ENCODE peak calls at places on chromosomes 3 and 15, in seven cellular contexts. Q is GM12865, Y is AG04450, P is esophagus squamous epithelium, S is HFF-Myc, G is fibroblast of lung, N is spleen. M is an unnamed sample.

GRCh38 chr3:145963111-145963510 is 197.9 kb downstream of the PLOD2 start:
- DNase-seq in Y (no peak), S (no peak), N (no peak), Q (no peak), G (no peak), P (no peak), M (no peak)

GRCh38 chr3:159897331-159898075 is 91.1 kb upstream of the IL12A start:
- DNase-seq in S (no peak), P (no peak), G (peak), N (no peak), Q (no peak), Y (no peak), M (no peak)

GRCh38 chr3:146896711-146897110 is 291.6 kb upstream of the PLSCR5 start:
- DNase-seq in N (no peak), P (no peak), Q (no peak), G (no peak), S (no peak), Y (no peak), M (no peak)

GRCh38 chr15:74245342-74245931 is 9.3 kb downstream of the CCDC33 start:
- DNase-seq in S (no peak), G (no peak), Q (peak), N (no peak), Y (no peak), P (no peak), M (no peak)

GRCh38 chr3:124108446-124108845 is 116.5 kb upstream of the ROPN1 start:
- DNase-seq in Q (no peak), P (no peak), G (no peak), S (no peak), N (no peak), Y (no peak), M (no peak)

GRCh38 chr3:32239638-32240550 is 1.4 kb downstream of the CMTM8 start:
- DNase-seq in P (no peak), Y (no peak), G (peak), S (no peak), Q (peak), N (no peak), M (peak)

GRCh38 chr3:120864541-120864940 is 43.5 kb upstream of the STXBP5L start:
- DNase-seq in S (no peak), Q (no peak), P (no peak), N (no peak), G (no peak), Y (no peak), M (no peak)

GRCh38 chr3:45612918-45613602 is 18.5 kb downstream of the LIMD1 start:
- DNase-seq in N (no peak), G (no peak), Q (peak), Y (no peak), P (no peak), S (no peak), M (peak)

GRCh38 chr3:194785315-194785714 is 99.6 kb downstream of the FAM43A start:
- DNase-seq in Y (no peak), S (no peak), P (no peak), N (no peak), Q (no peak), G (no peak), M (no peak)

GRCh38 chr15:82312611-82313349 is 36.5 kb downstream of the GOLGA6L10 start:
- DNase-seq in S (no peak), Q (no peak), Y (no peak), N (peak), P (no peak), G (peak), M (no peak)

GRCh38 chr3:169667710-169668080 is 4.2 kb upstream of the MECOM start:
- DNase-seq in N (no peak), Q (no peak), P (no peak), Y (no peak), S (no peak), G (no peak), M (no peak)

GRCh38 chr3:31743690-31744089 is 211.0 kb downstream of the STT3B start:
- DNase-seq in S (no peak), N (no peak), Q (no peak), Y (no peak), G (no peak), P (no peak), M (no peak)

GRCh38 chr3:196942915-196943277 is 568 bp upstream of the NCBP2 start:
- DNase-seq in S (no peak), Q (peak), Y (no peak), N (no peak), G (no peak), P (no peak), M (no peak)

GRCh38 chr3:126134219-126134975 is 46.0 kb downstream of the ALDH1L1 start:
- DNase-seq in G (peak), Q (peak), N (peak), Y (peak), P (no peak), S (no peak), M (peak)

GRCh38 chr3:184177331-184177731 is 2.7 kb downstream of the AP2M1 start:
- DNase-seq in P (no peak), N (peak), Y (no peak), G (peak), Q (no peak), S (no peak), M (no peak)

GRCh38 chr3:45907769-45908705 is 21.7 kb downstream of the CCR9 start:
- DNase-seq in N (no peak), Q (no peak), Y (peak), P (no peak), G (peak), S (no peak), M (no peak)

GRCh38 chr3:119769394-119770149 is 12.3 kb upstream of the NR1I2 start:
- DNase-seq in Y (no peak), Q (no peak), G (peak), N (no peak), S (no peak), P (no peak), M (no peak)

GRCh38 chr15:85019815-85020590 is 38.3 kb downstream of the PDE8A start:
- DNase-seq in P (no peak), Q (peak), S (no peak), Y (no peak), G (peak), N (no peak), M (no peak)

GRCh38 chr3:184361932-184362667 is 590 bp downstream of the POLR2H start:
- DNase-seq in N (peak), G (peak), P (peak), Y (no peak), Q (peak), S (no peak), M (peak)

GRCh38 chr15:62291262-62291661 is 126.2 kb upstream of the C2CD4B start:
- DNase-seq in Y (no peak), P (no peak), S (no peak), G (no peak), Q (no peak), N (no peak), M (no peak)

GRCh38 chr3:9679476-9680097 is 24.0 kb upstream of the CPNE9 start:
- DNase-seq in N (no peak), Q (no peak), Y (no peak), G (no peak), P (no peak), S (no peak), M (no peak)

GRCh38 chr15:69125236-69125635 is 35.2 kb upstream of the GLCE start:
- DNase-seq in P (no peak), Q (no peak), G (no peak), S (no peak), Y (no peak), N (no peak), M (no peak)

GRCh38 chr15:94470492-94470891 is 239.1 kb downstream of the MCTP2 start:
- DNase-seq in P (no peak), Q (no peak), G (no peak), S (no peak), Y (no peak), N (no peak), M (no peak)

GRCh38 chr3:152556731-152557254 is 278.1 kb upstream of the P2RY1 start:
- DNase-seq in P (no peak), G (peak), Y (no peak), Q (peak), N (no peak), S (no peak), M (peak)

GRCh38 chr15:71380345-71380744 is 265.1 kb downstream of the THSD4 start:
- DNase-seq in N (no peak), Q (no peak), G (no peak), P (no peak), Y (no peak), S (no peak), M (no peak)

GRCh38 chr3:189842681-189843602 is 211.8 kb downstream of the TP63 start:
- DNase-seq in Q (no peak), N (no peak), Y (no peak), G (no peak), P (no peak), S (no peak), M (no peak)

GRCh38 chr15:42553549-42553948 is 4.9 kb downstream of the HAUS2 start:
- DNase-seq in P (no peak), Q (no peak), S (no peak), Y (no peak), G (no peak), N (no peak), M (no peak)

GRCh38 chr3:72186485-72186864 is 401.5 kb upstream of the PROK2 start:
- DNase-seq in S (no peak), Q (no peak), P (no peak), N (no peak), G (peak), Y (no peak), M (no peak)

GRCh38 chr15:92883643-92884458 is 16.3 kb upstream of the CHD2 start:
- DNase-seq in Q (peak), Y (no peak), S (no peak), G (peak), N (no peak), P (no peak), M (no peak)

GRCh38 chr3:99674086-99674789 is 35.8 kb downstream of the COL8A1 start:
- DNase-seq in N (no peak), Q (no peak), Y (no peak), P (no peak), S (no peak), G (no peak), M (no peak)

GRCh38 chr3:187165144-187165543 is 25.8 kb upstream of the RPL39L start:
- DNase-seq in N (no peak), Q (peak), Y (no peak), S (peak), P (no peak), G (peak), M (peak)

GRCh38 chr3:27289769-27290413 is 79.3 kb downstream of the NEK10 start:
- DNase-seq in G (peak), S (no peak), Y (no peak), P (no peak), N (no peak), Q (no peak), M (no peak)

GRCh38 chr3:160038862-160039562 is 50.4 kb downstream of the IL12A start:
- DNase-seq in P (no peak), S (no peak), Y (no peak), G (no peak), N (peak), Q (no peak), M (no peak)

GRCh38 chr3:183252108-183252782 is 808 bp upstream of the B3GNT5 start:
- DNase-seq in Q (no peak), G (no peak), P (no peak), Y (no peak), S (no peak), N (no peak), M (no peak)

GRCh38 chr3:134754768-134755559 is 40.1 kb upstream of the EPHB1 start:
- DNase-seq in P (no peak), G (peak), N (no peak), Y (no peak), Q (peak), S (peak), M (peak)

GRCh38 chr3:189446959-189447560 is 184.1 kb upstream of the TP63 start:
- DNase-seq in G (no peak), S (no peak), P (no peak), Y (no peak), N (no peak), Q (no peak), M (no peak)

GRCh38 chr15:21261396-21261964 is 178.8 kb downstream of the POTEB3 start:
- DNase-seq in Q (no peak), G (no peak), P (no peak), N (peak), Y (no peak), S (no peak), M (no peak)

GRCh38 chr3:191919627-191920026 is 458.7 kb downstream of the PYDC2 start:
- DNase-seq in Q (no peak), P (no peak), N (no peak), G (no peak), S (no peak), Y (no peak), M (no peak)

GRCh38 chr3:127887321-127887720 is 27.7 kb upstream of the KBTBD12 start:
- DNase-seq in Q (peak), P (no peak), S (no peak), N (no peak), G (no peak), Y (no peak), M (no peak)

GRCh38 chr3:129254536-129255230 is 5.3 kb downstream of the COPG1 start:
- DNase-seq in P (no peak), Y (no peak), S (no peak), N (peak), Q (no peak), G (no peak), M (no peak)

GRCh38 chr3:129252748-129253147 is 3.3 kb downstream of the COPG1 start:
- DNase-seq in Q (no peak), N (no peak), G (no peak), Y (no peak), S (no peak), P (no peak), M (no peak)

GRCh38 chr3:129257609-129258008 is 8.2 kb downstream of the COPG1 start:
- DNase-seq in Y (no peak), G (no peak), N (peak), Q (no peak), S (no peak), P (no peak), M (no peak)

GRCh38 chr3:129259612-129260477 is 10.4 kb downstream of the COPG1 start:
- DNase-seq in S (no peak), N (peak), G (no peak), Q (no peak), Y (no peak), P (no peak), M (no peak)

GRCh38 chr3:129256270-129256669 is 6.9 kb downstream of the COPG1 start:
- DNase-seq in N (no peak), G (no peak), Y (no peak), S (no peak), P (no peak), Q (no peak), M (no peak)
- TF ChIP-seq CTCF in N (no peak), G (no peak), Y (no peak), S (no peak), P (no peak), Q (no peak), M (no peak)

DNA sequence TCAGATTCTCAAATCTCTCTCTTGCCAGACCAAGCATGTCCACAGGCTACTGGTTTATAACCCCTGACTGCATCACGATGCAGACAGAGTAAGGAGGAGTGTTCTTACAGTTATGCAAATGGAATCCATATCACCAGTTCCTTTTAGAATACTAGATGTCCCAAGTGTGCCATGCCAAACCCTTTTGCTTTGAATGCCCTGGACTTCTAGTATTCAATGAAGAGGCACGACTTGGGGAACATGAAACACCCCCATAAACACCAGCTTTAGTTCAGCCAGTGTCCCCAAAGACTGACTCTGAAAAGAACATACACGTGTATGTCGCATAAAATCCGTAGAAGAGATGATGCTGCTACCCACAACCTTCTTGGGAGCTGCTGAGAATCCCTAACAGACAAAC is 412.1 kb downstream of the CNTN4 start:
- DNase-seq in S (no peak), Y (no peak), G (no peak), P (no peak), N (no peak), Q (no peak), M (no peak)
- TF ChIP-seq CTCF in S (no peak), Y (no peak), G (no peak), P (no peak), N (no peak), Q (no peak), M (no peak)

GRCh38 chr3:73422556-73422955 is 202.2 kb downstream of the PDZRN3 start:
- DNase-seq in G (peak), Y (no peak), P (no peak), N (no peak), Q (no peak), S (no peak), M (no peak)

GRCh38 chr3:73419993-73420392 is 204.7 kb downstream of the PDZRN3 start:
- DNase-seq in P (no peak), S (no peak), Y (no peak), Q (no peak), N (no peak), G (no peak), M (no peak)

GRCh38 chr3:73423133-73423532 is 201.6 kb downstream of the PDZRN3 start:
- DNase-seq in P (no peak), G (no peak), Y (no peak), N (no peak), Q (no peak), S (no peak), M (no peak)

GRCh38 chr3:73418636-73419035 is 206.1 kb downstream of the PDZRN3 start:
- DNase-seq in Q (no peak), Y (no peak), N (no peak), G (no peak), S (no peak), P (no peak), M (no peak)

GRCh38 chr3:73419179-73419803 is 205.4 kb downstream of the PDZRN3 start:
- DNase-seq in P (no peak), G (peak), N (no peak), Y (peak), S (no peak), Q (no peak), M (no peak)
- TF ChIP-seq CTCF in P (no peak), G (peak), N (no peak), Y (peak), S (peak), Q (no peak), M (no peak)

GRCh38 chr3:58492385-58492970 is 582 bp downstream of the KCTD6 start:
- DNase-seq in N (no peak), Y (no peak), S (no peak), G (no peak), Q (peak), P (no peak), M (peak)

GRCh38 chr3:58488962-58489361 is 2.9 kb upstream of the KCTD6 start:
- DNase-seq in G (no peak), Q (no peak), P (no peak), N (no peak), Y (no peak), S (no peak), M (no peak)

GRCh38 chr3:58490860-58491501 is 915 bp upstream of the KCTD6 start:
- DNase-seq in P (no peak), G (no peak), Q (no peak), S (no peak), Y (no peak), N (peak), M (no peak)

GRCh38 chr3:58494107-58494506 is 2.2 kb downstream of the KCTD6 start:
- DNase-seq in Q (no peak), G (no peak), Y (no peak), P (no peak), S (no peak), N (no peak), M (no peak)

GRCh38 chr3:58491506-58492384 is at the start of gene KCTD6:
- DNase-seq in S (peak), Q (peak), N (peak), P (peak), Y (peak), G (peak), M (peak)
- TF ChIP-seq CTCF in S (peak), Q (peak), N (peak), P (peak), Y (peak), G (peak), M (peak)

M was measured in GM20000.